ENCODE peak calls at places on chromosomes 1 and 21, in eight cellular contexts. One of them, this sample, is unnamed.

GRCh38 chr1:35571263-35571662 is 1.9 kb upstream of the TFAP2E start:
- DNase-seq in MV-4-11: no peak
- DNase-seq in MCF 10A: no peak
- DNase-seq in neural crest cell: no peak
- DNase-seq in Caco-2: no peak
- DNase-seq in naive thymus-derived CD8-positive, alpha-beta T cell: no peak
- DNase-seq in GDM1: no peak
- DNase-seq in RWPE2: no peak
- DNase-seq in this sample: no peak

GRCh38 chr1:43152866-43153265 is 19.2 kb downstream of the EBNA1BP2 start:
- DNase-seq in GDM1: peak
- DNase-seq in Caco-2: no peak
- DNase-seq in naive thymus-derived CD8-positive, alpha-beta T cell: no peak
- DNase-seq in MV-4-11: peak
- DNase-seq in MCF 10A: peak
- DNase-seq in RWPE2: no peak
- DNase-seq in neural crest cell: no peak
- DNase-seq in this sample: no peak

GRCh38 chr1:182143825-182144661 is 82.5 kb upstream of the ZNF648 start:
- DNase-seq in neural crest cell: peak
- DNase-seq in RWPE2: peak
- DNase-seq in MV-4-11: peak
- DNase-seq in GDM1: peak
- DNase-seq in Caco-2: no peak
- DNase-seq in naive thymus-derived CD8-positive, alpha-beta T cell: no peak
- DNase-seq in MCF 10A: peak
- DNase-seq in this sample: no peak

GRCh38 chr1:209045326-209046057 is 538.0 kb upstream of the CAMK1G start:
- DNase-seq in Caco-2: no peak
- DNase-seq in MCF 10A: peak
- DNase-seq in GDM1: no peak
- DNase-seq in MV-4-11: no peak
- DNase-seq in RWPE2: no peak
- DNase-seq in naive thymus-derived CD8-positive, alpha-beta T cell: no peak
- DNase-seq in neural crest cell: no peak
- DNase-seq in this sample: no peak

GRCh38 chr1:2106681-2107405 is 56.6 kb downstream of the PRKCZ start:
- DNase-seq in naive thymus-derived CD8-positive, alpha-beta T cell: no peak
- DNase-seq in RWPE2: peak
- DNase-seq in neural crest cell: no peak
- DNase-seq in Caco-2: no peak
- DNase-seq in MCF 10A: no peak
- DNase-seq in MV-4-11: no peak
- DNase-seq in GDM1: no peak
- DNase-seq in this sample: peak

GRCh38 chr1:177944673-177945014 is 25.2 kb downstream of the SEC16B start:
- DNase-seq in Caco-2: no peak
- DNase-seq in naive thymus-derived CD8-positive, alpha-beta T cell: no peak
- DNase-seq in GDM1: no peak
- DNase-seq in neural crest cell: no peak
- DNase-seq in MCF 10A: no peak
- DNase-seq in MV-4-11: no peak
- DNase-seq in RWPE2: no peak
- DNase-seq in this sample: no peak

GRCh38 chr1:29511436-29511835 is 275.1 kb downstream of the PTPRU start:
- DNase-seq in GDM1: no peak
- DNase-seq in MCF 10A: no peak
- DNase-seq in neural crest cell: no peak
- DNase-seq in naive thymus-derived CD8-positive, alpha-beta T cell: no peak
- DNase-seq in Caco-2: no peak
- DNase-seq in RWPE2: no peak
- DNase-seq in MV-4-11: no peak
- DNase-seq in this sample: no peak

GRCh38 chr1:64748222-64748621 is 3.3 kb downstream of the RAVER2 start:
- DNase-seq in GDM1: no peak
- DNase-seq in MCF 10A: no peak
- DNase-seq in MV-4-11: no peak
- DNase-seq in naive thymus-derived CD8-positive, alpha-beta T cell: no peak
- DNase-seq in Caco-2: no peak
- DNase-seq in RWPE2: no peak
- DNase-seq in neural crest cell: no peak
- DNase-seq in this sample: no peak

GRCh38 chr1:56890229-56890628 is 35.6 kb downstream of the C8A start:
- DNase-seq in MV-4-11: no peak
- DNase-seq in MCF 10A: no peak
- DNase-seq in GDM1: no peak
- DNase-seq in Caco-2: no peak
- DNase-seq in neural crest cell: no peak
- DNase-seq in RWPE2: no peak
- DNase-seq in naive thymus-derived CD8-positive, alpha-beta T cell: no peak
- DNase-seq in this sample: no peak

GRCh38 chr1:204647114-204647804 is 38.3 kb downstream of the LRRN2 start:
- DNase-seq in Caco-2: peak
- DNase-seq in RWPE2: no peak
- DNase-seq in GDM1: peak
- DNase-seq in MCF 10A: peak
- DNase-seq in MV-4-11: peak
- DNase-seq in neural crest cell: peak
- DNase-seq in naive thymus-derived CD8-positive, alpha-beta T cell: no peak
- DNase-seq in this sample: no peak

GRCh38 chr1:201261771-201262547 is 21.3 kb upstream of the PKP1 start:
- DNase-seq in Caco-2: no peak
- DNase-seq in MCF 10A: no peak
- DNase-seq in GDM1: no peak
- DNase-seq in RWPE2: peak
- DNase-seq in naive thymus-derived CD8-positive, alpha-beta T cell: no peak
- DNase-seq in neural crest cell: no peak
- DNase-seq in MV-4-11: no peak
- DNase-seq in this sample: peak

GRCh38 chr1:11704226-11704619 is 12.7 kb downstream of the DRAXIN start:
- DNase-seq in MV-4-11: no peak
- DNase-seq in GDM1: no peak
- DNase-seq in neural crest cell: no peak
- DNase-seq in Caco-2: no peak
- DNase-seq in MCF 10A: no peak
- DNase-seq in naive thymus-derived CD8-positive, alpha-beta T cell: no peak
- DNase-seq in RWPE2: no peak
- DNase-seq in this sample: peak

GRCh38 chr1:66278260-66279046 is 255.5 kb upstream of the SGIP1 start:
- DNase-seq in RWPE2: no peak
- DNase-seq in neural crest cell: no peak
- DNase-seq in MV-4-11: peak
- DNase-seq in naive thymus-derived CD8-positive, alpha-beta T cell: no peak
- DNase-seq in MCF 10A: no peak
- DNase-seq in GDM1: peak
- DNase-seq in Caco-2: no peak
- DNase-seq in this sample: no peak

GRCh38 chr1:205961970-205962820 is 18.9 kb upstream of the SLC26A9 start:
- DNase-seq in MV-4-11: no peak
- DNase-seq in neural crest cell: no peak
- DNase-seq in naive thymus-derived CD8-positive, alpha-beta T cell: no peak
- DNase-seq in MCF 10A: peak
- DNase-seq in Caco-2: no peak
- DNase-seq in GDM1: no peak
- DNase-seq in RWPE2: peak
- DNase-seq in this sample: peak

GRCh38 chr1:210397252-210397651 is 68.5 kb downstream of the HHAT start:
- DNase-seq in RWPE2: no peak
- DNase-seq in Caco-2: no peak
- DNase-seq in naive thymus-derived CD8-positive, alpha-beta T cell: no peak
- DNase-seq in GDM1: no peak
- DNase-seq in MV-4-11: no peak
- DNase-seq in neural crest cell: no peak
- DNase-seq in MCF 10A: no peak
- DNase-seq in this sample: no peak

GRCh38 chr1:157147906-157148717 is 9.9 kb upstream of the ETV3 start:
- DNase-seq in GDM1: no peak
- DNase-seq in MCF 10A: no peak
- DNase-seq in neural crest cell: no peak
- DNase-seq in Caco-2: no peak
- DNase-seq in naive thymus-derived CD8-positive, alpha-beta T cell: no peak
- DNase-seq in RWPE2: no peak
- DNase-seq in MV-4-11: peak
- DNase-seq in this sample: no peak

GRCh38 chr21:34890724-34891609 is 158.1 kb downstream of the RUNX1 start:
- DNase-seq in neural crest cell: peak
- DNase-seq in MV-4-11: peak
- DNase-seq in Caco-2: no peak
- DNase-seq in RWPE2: no peak
- DNase-seq in MCF 10A: no peak
- DNase-seq in naive thymus-derived CD8-positive, alpha-beta T cell: peak
- DNase-seq in GDM1: no peak
- DNase-seq in this sample: no peak

GRCh38 chr1:235407419-235407818 is 40.2 kb downstream of the TBCE start:
- DNase-seq in MV-4-11: no peak
- DNase-seq in GDM1: no peak
- DNase-seq in RWPE2: no peak
- DNase-seq in Caco-2: no peak
- DNase-seq in naive thymus-derived CD8-positive, alpha-beta T cell: no peak
- DNase-seq in neural crest cell: no peak
- DNase-seq in MCF 10A: no peak
- DNase-seq in this sample: no peak

GRCh38 chr1:24959623-24959975 is 29.5 kb upstream of the RUNX3 start:
- DNase-seq in naive thymus-derived CD8-positive, alpha-beta T cell: no peak
- DNase-seq in Caco-2: no peak
- DNase-seq in RWPE2: peak
- DNase-seq in GDM1: no peak
- DNase-seq in MV-4-11: no peak
- DNase-seq in neural crest cell: no peak
- DNase-seq in MCF 10A: no peak
- DNase-seq in this sample: no peak

GRCh38 chr1:84089470-84090261 is 54.4 kb upstream of the PRKACB start:
- DNase-seq in RWPE2: no peak
- DNase-seq in naive thymus-derived CD8-positive, alpha-beta T cell: no peak
- DNase-seq in MCF 10A: peak
- DNase-seq in neural crest cell: no peak
- DNase-seq in MV-4-11: no peak
- DNase-seq in GDM1: no peak
- DNase-seq in Caco-2: no peak
- DNase-seq in this sample: no peak

GRCh38 chr1:30720271-30721223 is 2.8 kb downstream of the MATN1 start:
- DNase-seq in Caco-2: no peak
- DNase-seq in neural crest cell: no peak
- DNase-seq in MCF 10A: no peak
- DNase-seq in naive thymus-derived CD8-positive, alpha-beta T cell: no peak
- DNase-seq in GDM1: no peak
- DNase-seq in RWPE2: no peak
- DNase-seq in MV-4-11: no peak
- DNase-seq in this sample: no peak

GRCh38 chr1:61449410-61449809 is 275.5 kb downstream of the TM2D1 start:
- DNase-seq in naive thymus-derived CD8-positive, alpha-beta T cell: no peak
- DNase-seq in neural crest cell: no peak
- DNase-seq in RWPE2: no peak
- DNase-seq in MV-4-11: no peak
- DNase-seq in MCF 10A: no peak
- DNase-seq in Caco-2: no peak
- DNase-seq in GDM1: no peak
- DNase-seq in this sample: no peak

GRCh38 chr1:25476186-25477097 is 45.7 kb downstream of the MACO1 start:
- DNase-seq in MCF 10A: peak
- DNase-seq in Caco-2: no peak
- DNase-seq in MV-4-11: no peak
- DNase-seq in RWPE2: no peak
- DNase-seq in naive thymus-derived CD8-positive, alpha-beta T cell: peak
- DNase-seq in GDM1: no peak
- DNase-seq in neural crest cell: no peak
- DNase-seq in this sample: no peak

GRCh38 chr1:186738896-186739295 is 58.7 kb upstream of the PTGS2 start:
- DNase-seq in MV-4-11: peak
- DNase-seq in naive thymus-derived CD8-positive, alpha-beta T cell: no peak
- DNase-seq in neural crest cell: no peak
- DNase-seq in GDM1: peak
- DNase-seq in MCF 10A: no peak
- DNase-seq in Caco-2: no peak
- DNase-seq in RWPE2: no peak
- DNase-seq in this sample: no peak

GRCh38 chr1:159821171-159821867 is 5.4 kb upstream of the SLAMF8 start:
- DNase-seq in MCF 10A: no peak
- DNase-seq in MV-4-11: peak
- DNase-seq in Caco-2: no peak
- DNase-seq in naive thymus-derived CD8-positive, alpha-beta T cell: no peak
- DNase-seq in neural crest cell: no peak
- DNase-seq in GDM1: no peak
- DNase-seq in RWPE2: no peak
- DNase-seq in this sample: no peak

GRCh38 chr1:16920951-16921350 is 780 bp upstream of the CROCC start:
- DNase-seq in naive thymus-derived CD8-positive, alpha-beta T cell: no peak
- DNase-seq in MCF 10A: no peak
- DNase-seq in MV-4-11: no peak
- DNase-seq in Caco-2: no peak
- DNase-seq in RWPE2: peak
- DNase-seq in GDM1: no peak
- DNase-seq in neural crest cell: no peak
- DNase-seq in this sample: peak

GRCh38 chr1:101166583-101167120 is 70.2 kb upstream of the S1PR1 start:
- DNase-seq in neural crest cell: no peak
- DNase-seq in naive thymus-derived CD8-positive, alpha-beta T cell: no peak
- DNase-seq in GDM1: no peak
- DNase-seq in Caco-2: no peak
- DNase-seq in RWPE2: no peak
- DNase-seq in MCF 10A: no peak
- DNase-seq in MV-4-11: no peak
- DNase-seq in this sample: no peak

GRCh38 chr1:47894718-47895393 is 102.3 kb downstream of the TRABD2B start:
- DNase-seq in MCF 10A: peak
- DNase-seq in GDM1: no peak
- DNase-seq in neural crest cell: no peak
- DNase-seq in RWPE2: peak
- DNase-seq in naive thymus-derived CD8-positive, alpha-beta T cell: no peak
- DNase-seq in Caco-2: no peak
- DNase-seq in MV-4-11: peak
- DNase-seq in this sample: no peak

GRCh38 chr1:23930861-23931471 is 17.8 kb upstream of the CNR2 start:
- DNase-seq in GDM1: no peak
- DNase-seq in RWPE2: no peak
- DNase-seq in MV-4-11: peak
- DNase-seq in MCF 10A: peak
- DNase-seq in naive thymus-derived CD8-positive, alpha-beta T cell: no peak
- DNase-seq in neural crest cell: no peak
- DNase-seq in Caco-2: no peak
- DNase-seq in this sample: peak

GRCh38 chr1:245599413-245600174 is 444.8 kb downstream of the KIF26B start:
- DNase-seq in neural crest cell: no peak
- DNase-seq in GDM1: no peak
- DNase-seq in RWPE2: no peak
- DNase-seq in MV-4-11: peak
- DNase-seq in Caco-2: no peak
- DNase-seq in naive thymus-derived CD8-positive, alpha-beta T cell: no peak
- DNase-seq in MCF 10A: peak
- DNase-seq in this sample: no peak

GRCh38 chr1:209645574-209646452 is 6.4 kb downstream of the LAMB3 start:
- DNase-seq in GDM1: no peak
- DNase-seq in neural crest cell: no peak
- DNase-seq in RWPE2: no peak
- DNase-seq in naive thymus-derived CD8-positive, alpha-beta T cell: no peak
- DNase-seq in MCF 10A: no peak
- DNase-seq in MV-4-11: no peak
- DNase-seq in Caco-2: no peak
- DNase-seq in this sample: no peak

GRCh38 chr1:205934788-205935187 is 8.5 kb downstream of the SLC26A9 start:
- DNase-seq in MV-4-11: no peak
- DNase-seq in RWPE2: no peak
- DNase-seq in neural crest cell: no peak
- DNase-seq in GDM1: no peak
- DNase-seq in Caco-2: no peak
- DNase-seq in naive thymus-derived CD8-positive, alpha-beta T cell: no peak
- DNase-seq in MCF 10A: peak
- DNase-seq in this sample: no peak

GRCh38 chr1:53557830-53558784 is 98.9 kb downstream of the DMRTB1 start:
- DNase-seq in Caco-2: peak
- DNase-seq in naive thymus-derived CD8-positive, alpha-beta T cell: no peak
- DNase-seq in RWPE2: peak
- DNase-seq in MV-4-11: no peak
- DNase-seq in neural crest cell: no peak
- DNase-seq in MCF 10A: no peak
- DNase-seq in GDM1: no peak
- DNase-seq in this sample: peak

GRCh38 chr1:26288311-26288941 is 8.5 kb downstream of the SH3BGRL3 start:
- DNase-seq in neural crest cell: no peak
- DNase-seq in Caco-2: no peak
- DNase-seq in naive thymus-derived CD8-positive, alpha-beta T cell: no peak
- DNase-seq in MCF 10A: no peak
- DNase-seq in GDM1: peak
- DNase-seq in RWPE2: no peak
- DNase-seq in MV-4-11: peak
- DNase-seq in this sample: no peak

This sample was measured in chondrocyte.